ENCODE peak calls at places on chromosomes 2 and 18, in seven cellular contexts. G, I, Q, O, M, T and Z are unnamed samples.

GRCh38 chr18:22674300-22674699 is 256.6 kb upstream of the CTAGE1 start:
- DNase-seq in G (no peak), I (no peak), Q (no peak), O (peak), M (no peak), T (peak), Z (no peak)

GRCh38 chr2:208125242-208125641 is 918 bp upstream of the CRYGD start:
- DNase-seq in G (no peak), I (no peak), Q (no peak), O (no peak), M (no peak), T (no peak), Z (no peak)

GRCh38 chr2:168577885-168578284 is 121.8 kb downstream of the CERS6 start:
- DNase-seq in G (no peak), I (no peak), Q (no peak), O (peak), M (no peak), T (no peak), Z (no peak)

GRCh38 chr2:46643493-46643892 is 164.1 kb downstream of the TMEM247 start:
- DNase-seq in G (no peak), I (no peak), Q (no peak), O (no peak), M (no peak), T (no peak), Z (no peak)

GRCh38 chr2:210663574-210663973 is 107.2 kb downstream of the CPS1 start:
- DNase-seq in G (no peak), I (no peak), Q (no peak), O (no peak), M (peak), T (peak), Z (no peak)

GRCh38 chr2:186068154-186068826 is 329.7 kb downstream of the FSIP2 start:
- DNase-seq in G (peak), I (no peak), Q (no peak), O (peak), M (no peak), T (no peak), Z (no peak)

GRCh38 chr2:133293544-133294270 is 274.6 kb downstream of the NCKAP5 start:
- DNase-seq in G (peak), I (no peak), Q (no peak), O (peak), M (no peak), T (no peak), Z (no peak)

GRCh38 chr2:159064446-159065301 is 96.2 kb downstream of the TANC1 start:
- DNase-seq in G (peak), I (no peak), Q (no peak), O (no peak), M (no peak), T (peak), Z (no peak)

GRCh38 chr2:70553334-70553583 is 367 bp downstream of the TGFA start:
- DNase-seq in G (no peak), I (peak), Q (no peak), O (no peak), M (peak), T (peak), Z (no peak)

GRCh38 chr2:21381421-21381820 is 257.7 kb downstream of the TDRD15 start:
- DNase-seq in G (no peak), I (no peak), Q (no peak), O (no peak), M (peak), T (peak), Z (no peak)

GRCh38 chr2:239196474-239197021 is 204.3 kb downstream of the HDAC4 start:
- DNase-seq in G (no peak), I (no peak), Q (no peak), O (no peak), M (no peak), T (no peak), Z (no peak)

GRCh38 chr18:42425025-42425424 is 470.0 kb downstream of the PIK3C3 start:
- DNase-seq in G (no peak), I (no peak), Q (no peak), O (no peak), M (no peak), T (no peak), Z (no peak)

GRCh38 chr2:48694143-48694542 is 61.4 kb downstream of the LHCGR start:
- DNase-seq in G (no peak), I (no peak), Q (no peak), O (peak), M (no peak), T (no peak), Z (no peak)